ENCODE peak calls at places on chromosomes 7 and 10, in six cellular contexts. D, Q, W, B, E and S are unnamed samples.

GRCh38 chr10:71515531-71516172 is 118.9 kb downstream of the CDH23 start:
- DNase-seq in E (no peak), W (no peak), Q (no peak), D (no peak), B (no peak), S (no peak)

GRCh38 chr7:73718905-73719805 is at the start of gene STX1A:
- DNase-seq in W (peak; percentile 40), B (no peak), E (peak; percentile 55), D (no peak), Q (peak; percentile 76), S (no peak)

GRCh38 chr10:112996462-112996861 is 46.4 kb downstream of the TCF7L2 start:
- DNase-seq in E (no peak), Q (no peak), W (no peak), B (no peak), D (no peak), S (no peak)

GRCh38 chr7:80781561-80781979 is 137.3 kb downstream of the SEMA3C start:
- DNase-seq in Q (peak; percentile 5), E (peak; percentile 74), W (no peak), D (no peak), B (no peak), S (peak; percentile 84)

GRCh38 chr10:117626228-117626627 is 83.7 kb downstream of the EMX2 start:
- DNase-seq in E (no peak), Q (no peak), W (no peak), B (peak; percentile 55), D (peak; percentile 4), S (peak; percentile 54)

GRCh38 chr7:48759431-48760080 is 164.8 kb upstream of the CDC14C start:
- DNase-seq in D (no peak), B (no peak), E (no peak), Q (no peak), W (no peak), S (no peak)

GRCh38 chr7:128415217-128415785 is 5.5 kb upstream of the IMPDH1 start:
- DNase-seq in Q (no peak), B (no peak), D (no peak), W (no peak), E (no peak), S (no peak)

GRCh38 chr7:21916629-21917028 is 29.1 kb downstream of the CDCA7L start:
- DNase-seq in D (no peak), W (no peak), Q (no peak), E (no peak), B (no peak), S (no peak)

GRCh38 chr7:98509836-98510235 is 107.2 kb upstream of the NPTX2 start:
- DNase-seq in D (no peak), W (no peak), B (no peak), E (no peak), Q (no peak), S (no peak)

GRCh38 chr10:132960071-132960472 is 17.7 kb upstream of the CFAP46 start:
- DNase-seq in D (no peak), Q (no peak), B (no peak), W (no peak), E (no peak), S (peak; percentile 81)

GRCh38 chr10:103498936-103499638 is 5.6 kb downstream of the NEURL1 start:
- DNase-seq in Q (no peak), E (no peak), D (no peak), W (no peak), B (no peak), S (no peak)

GRCh38 chr7:93551063-93551895 is 23.2 kb downstream of the CALCR start:
- DNase-seq in E (peak; percentile 54), W (peak; percentile 17), B (no peak), Q (peak; percentile 24), D (no peak), S (no peak)

GRCh38 chr10:52541082-52541481 is 227.0 kb downstream of the DKK1 start:
- DNase-seq in Q (no peak), E (peak; percentile 7), W (no peak), B (no peak), D (no peak), S (peak; percentile 76)

GRCh38 chr7:3153118-3153517 is 109.5 kb upstream of the CARD11 start:
- DNase-seq in B (no peak), D (no peak), Q (no peak), W (no peak), E (no peak), S (no peak)

GRCh38 chr10:133154996-133155778 is 4.8 kb upstream of the KNDC1 start:
- DNase-seq in Q (no peak), B (no peak), W (no peak), E (no peak), D (no peak), S (no peak)

GRCh38 chr10:78852856-78853255 is 215.9 kb upstream of the ZMIZ1 start:
- DNase-seq in Q (peak; percentile 71), D (peak; percentile 68), E (peak; percentile 11), W (no peak), B (no peak), S (no peak)

GRCh38 chr7:1326511-1326785 is 93.8 kb downstream of the UNCX start:
- DNase-seq in W (no peak), E (no peak), Q (no peak), D (no peak), B (no peak), S (no peak)

GRCh38 chr7:156752371-156753297 is 112.1 kb downstream of the RNF32 start:
- DNase-seq in Q (peak; percentile 26), D (no peak), W (peak; percentile 7), E (no peak), B (no peak), S (no peak)

GRCh38 chr7:156754222-156754621 is 113.6 kb downstream of the RNF32 start:
- DNase-seq in B (no peak), E (no peak), W (no peak), Q (no peak), D (no peak), S (no peak)

GRCh38 chr7:156759143-156759542 is 118.6 kb downstream of the RNF32 start:
- DNase-seq in E (no peak), B (no peak), D (no peak), W (peak; percentile 6), Q (no peak), S (no peak)

GRCh38 chr7:156751319-156751718 is 110.7 kb downstream of the RNF32 start:
- DNase-seq in B (no peak), E (peak; percentile 6), Q (peak; percentile 46), W (no peak), D (no peak), S (no peak)

GRCh38 chr7:156753630-156754029 is 113.1 kb downstream of the RNF32 start:
- DNase-seq in D (no peak), W (no peak), B (no peak), E (no peak), Q (no peak), S (no peak)
- TF ChIP-seq CTCF in D (peak; percentile 71), W (no peak), B (no peak), E (no peak), Q (no peak), S (no peak)

GRCh38 chr10:89003344-89003743 is 12.7 kb downstream of the FAS start:
- DNase-seq in B (no peak), E (peak; percentile 74), D (no peak), Q (no peak), W (no peak), S (no peak)

GRCh38 chr10:89001024-89001423 is 10.4 kb downstream of the FAS start:
- DNase-seq in E (no peak), W (no peak), Q (no peak), D (no peak), B (no peak), S (no peak)

GRCh38 chr10:88999629-89000028 is 9.0 kb downstream of the FAS start:
- DNase-seq in B (no peak), E (no peak), Q (no peak), W (no peak), D (no peak), S (no peak)

GRCh38 chr10:89002234-89002978 is 11.8 kb downstream of the FAS start:
- DNase-seq in E (no peak), W (no peak), B (no peak), Q (no peak), D (no peak), S (no peak)

DNA sequence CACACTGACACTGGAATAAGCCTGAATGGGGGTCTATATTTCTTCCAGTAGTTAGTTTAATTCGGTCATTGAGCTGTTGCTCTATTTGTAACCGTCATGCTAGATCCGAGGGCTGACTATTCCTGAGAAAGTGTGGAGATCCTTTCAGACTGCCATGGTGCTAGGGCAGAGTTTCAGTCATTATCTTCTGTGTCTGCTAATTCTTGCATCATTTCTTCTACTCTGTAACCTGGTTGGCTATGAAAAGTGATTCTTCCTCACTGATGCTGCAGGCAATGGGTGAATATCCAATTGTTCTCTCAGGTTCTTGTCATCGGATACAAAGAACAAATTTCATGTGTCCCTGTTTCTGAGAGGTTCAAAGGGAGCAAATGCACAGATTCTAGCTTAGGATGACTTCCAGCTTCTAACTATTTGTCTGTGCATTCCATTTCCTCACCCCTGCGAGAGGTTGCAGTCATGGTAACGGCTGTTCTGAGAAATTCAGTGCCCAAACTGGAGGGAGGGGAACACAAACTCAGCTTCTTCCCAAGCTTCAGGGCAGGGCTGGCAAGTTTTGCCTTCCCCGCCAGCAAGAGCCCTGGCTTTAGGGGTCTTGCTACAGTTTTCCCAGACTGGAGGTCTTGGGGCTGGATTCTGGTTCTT is 11.0 kb downstream of the FAS start:
- DNase-seq in E (no peak), W (no peak), D (no peak), B (no peak), Q (no peak), S (no peak)
- H3K4me3 ChIP-seq in E (no peak overlapping the region), W (no peak overlapping the region), D (no peak overlapping the region), B (no peak overlapping the region), Q (no peak overlapping the region), S (no peak overlapping the region)

GRCh38 chr10:75234017-75234682 is 1.6 kb downstream of the COMTD1 start:
- DNase-seq in E (peak; percentile 82), W (peak; percentile 44), D (peak; percentile 99), Q (peak; percentile 95), B (peak; percentile 98), S (peak; percentile 93)
- TF ChIP-seq POLR2A in E (no peak), W (no peak), D (no peak), Q (peak; percentile 26), B (peak; percentile 21), S (no peak)

GRCh38 chr7:152501506-152501905 is 65.7 kb upstream of the KMT2C start:
- DNase-seq in D (no peak), W (no peak), E (no peak), B (no peak), Q (no peak), S (no peak)

GRCh38 chr7:152504816-152505215 is 69.0 kb upstream of the KMT2C start:
- DNase-seq in E (no peak), B (no peak), D (no peak), W (no peak), Q (no peak), S (no peak)

GRCh38 chr7:152502813-152503790 is 67.3 kb upstream of the KMT2C start:
- DNase-seq in D (no peak), E (no peak), Q (no peak), W (no peak), B (no peak), S (no peak)

GRCh38 chr7:152504367-152504766 is 68.6 kb upstream of the KMT2C start:
- DNase-seq in W (no peak), B (no peak), D (no peak), Q (no peak), E (no peak), S (no peak)

DNA sequence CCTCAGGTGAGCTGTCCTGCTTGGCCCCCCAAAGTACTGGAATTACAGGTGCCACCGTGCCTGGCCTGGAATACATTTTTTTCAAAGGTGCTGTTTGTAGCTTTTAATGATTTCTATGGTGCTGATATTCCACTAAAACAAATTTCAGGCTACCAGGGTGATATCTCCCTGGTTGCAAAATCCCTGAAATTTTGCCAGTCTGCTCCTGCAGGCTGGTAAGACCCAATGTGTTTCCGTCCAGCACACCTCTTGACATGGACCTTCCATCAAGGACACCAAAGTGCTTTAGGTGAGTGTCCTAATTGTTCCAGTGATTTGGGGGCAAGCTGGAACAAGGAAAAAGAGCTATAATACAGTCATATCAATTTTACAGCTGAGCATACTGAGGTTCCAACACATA is 69.8 kb upstream of the KMT2C start:
- DNase-seq in E (no peak), W (no peak), B (no peak), D (no peak), Q (no peak), S (no peak)
- TF ChIP-seq CTCF in E (no peak), W (no peak), B (no peak), D (no peak), Q (no peak), S (no peak)